ENCODE peak calls at places on chromosome 15, in ten cellular contexts. O is AG04450, J is transverse colon, L is lower lobe of right lung, Z is HCT116, E is A549, D is neural progenitor cell, Q is PC-9, M is endodermal cell, F is MM.1S. T is an unnamed sample.

GRCh38 chr15:26564354-26564753 is 208.5 kb downstream of the GABRB3 start:
- DNase-seq in J (no peak), L (no peak), Z (no peak), Q (no peak), E (no peak), F (no peak), O (no peak), M (no peak), D (no peak), T (no peak)

GRCh38 chr15:69996842-69997478 is 100.8 kb downstream of the TLE3 start:
- DNase-seq in Q (peak; percentile 35), L (no peak), M (no peak), F (no peak), J (peak; percentile 82), D (no peak), E (no peak), O (no peak), Z (no peak), T (no peak)

GRCh38 chr15:99437315-99438221 is 128.2 kb upstream of the MEF2A start:
- DNase-seq in Q (no peak), E (no peak), L (no peak), Z (no peak), O (no peak), M (peak; percentile 49), F (no peak), D (no peak), J (no peak), T (no peak)

GRCh38 chr15:101176625-101177024 is 75.2 kb downstream of the CHSY1 start:
- DNase-seq in L (no peak), E (no peak), M (no peak), F (no peak), Z (no peak), D (no peak), Q (no peak), J (no peak), O (no peak), T (no peak)

GRCh38 chr15:100186366-100186765 is 155.4 kb downstream of the ADAMTS17 start:
- DNase-seq in F (no peak), L (no peak), D (no peak), J (no peak), Q (no peak), M (peak; percentile 27), Z (no peak), E (no peak), O (no peak), T (no peak)

GRCh38 chr15:31259562-31260252 is 66.9 kb upstream of the KLF13 start:
- DNase-seq in L (no peak), E (no peak), D (no peak), M (no peak), J (peak; percentile 3), Q (no peak), O (no peak), Z (no peak), F (no peak), T (no peak)

GRCh38 chr15:81785181-81785580 is 260.6 kb downstream of the MEX3B start:
- DNase-seq in M (no peak), Q (no peak), O (no peak), J (no peak), D (peak; percentile 20), Z (no peak), E (no peak), L (no peak), F (no peak), T (no peak)

GRCh38 chr15:63466378-63467192 is 37.8 kb upstream of the USP3 start:
- DNase-seq in E (peak; percentile 91), Z (peak; percentile 74), L (no peak), J (no peak), M (peak; percentile 85), D (peak; percentile 80), O (peak; percentile 30), Q (peak; percentile 39), F (peak; percentile 81), T (peak; percentile 83)

GRCh38 chr15:71701808-71702207 is 108.5 kb upstream of the NR2E3 start:
- DNase-seq in Z (no peak), M (no peak), O (no peak), Q (no peak), J (no peak), F (no peak), L (no peak), E (no peak), D (no peak), T (no peak)

GRCh38 chr15:71697999-71698398 is 112.4 kb upstream of the NR2E3 start:
- DNase-seq in D (no peak), J (no peak), Q (no peak), L (no peak), O (no peak), Z (no peak), E (no peak), M (no peak), F (no peak), T (no peak)

GRCh38 chr15:71697236-71697635 is 113.1 kb upstream of the NR2E3 start:
- DNase-seq in Q (no peak), Z (no peak), M (no peak), D (no peak), F (no peak), L (no peak), E (no peak), J (no peak), O (no peak), T (no peak)

GRCh38 chr15:71699977-71700376 is 110.4 kb upstream of the NR2E3 start:
- DNase-seq in E (no peak), D (no peak), L (no peak), O (no peak), Z (no peak), J (no peak), F (no peak), Q (no peak), M (no peak), T (no peak)

GRCh38 chr15:71698752-71699151 is 111.6 kb upstream of the NR2E3 start:
- DNase-seq in L (no peak), D (no peak), O (no peak), M (no peak), E (no peak), Z (no peak), F (no peak), Q (no peak), J (no peak), T (no peak)
- H3K27ac ChIP-seq in L (no peak overlapping the region), D (no peak overlapping the region), O (no peak overlapping the region), M (no peak overlapping the region), E (no peak overlapping the region), Z (no peak overlapping the region), F (no peak overlapping the region), Q (no peak overlapping the region), J (no peak overlapping the region), T (no peak overlapping the region)

DNA sequence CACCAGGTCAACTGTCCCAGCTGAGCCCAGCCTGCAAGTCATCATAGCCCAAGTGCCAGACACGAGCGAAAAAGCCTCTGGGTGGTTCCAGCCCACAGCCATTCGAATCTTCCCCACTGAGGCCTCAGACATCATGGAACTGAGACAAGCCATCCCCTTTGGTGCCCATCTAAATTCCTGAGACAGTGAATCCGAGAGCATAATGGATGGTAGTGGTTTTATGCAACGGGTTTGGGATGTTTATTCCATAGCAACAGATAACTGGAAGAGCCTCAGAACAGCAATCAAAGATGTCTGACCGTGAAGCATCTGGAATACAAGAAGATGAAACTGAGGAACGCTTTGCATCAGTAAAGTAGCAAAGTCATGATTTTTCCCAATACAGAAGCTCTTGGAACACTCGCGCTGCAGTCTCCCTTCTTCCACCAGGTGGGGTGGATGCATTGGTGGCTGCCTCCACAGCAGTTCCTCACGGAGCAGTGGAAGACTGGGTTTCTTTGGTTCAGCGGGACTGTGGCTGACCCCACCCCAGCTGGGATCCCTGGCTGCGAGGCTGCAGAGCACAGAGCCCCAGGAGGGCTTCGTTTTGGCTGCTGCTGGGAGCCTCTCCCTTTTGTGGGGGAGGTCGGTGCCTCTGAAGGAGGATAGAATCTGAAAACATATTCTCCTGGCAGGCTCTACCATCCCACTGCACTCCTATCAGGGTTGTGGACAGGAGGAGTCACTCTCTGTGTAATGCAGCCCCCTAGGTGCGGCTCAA is 26.4 kb upstream of the PDE8A start:
- DNase-seq in Z (peak; percentile 67), L (peak; percentile 78), E (peak; percentile 92), Q (peak; percentile 54), J (peak; percentile 78), D (peak; percentile 70), O (peak; percentile 52), F (no peak), M (peak; percentile 90), T (peak; percentile 74)
- TF ChIP-seq CTCF in Z (peak; percentile 69), L (peak; percentile 91), E (peak; percentile 90), Q (peak; percentile 76), J (peak; percentile 86), D (peak; percentile 72), O (peak; percentile 94), F (peak; percentile 27), M (peak; percentile 90), T (peak; percentile 89)

GRCh38 chr15:55990516-55990915 is 2.9 kb downstream of the NEDD4 start:
- DNase-seq in L (no peak), E (no peak), F (no peak), O (no peak), Z (no peak), M (no peak), Q (no peak), J (no peak), D (no peak), T (no peak)

GRCh38 chr15:55992769-55993110 is 672 bp downstream of the NEDD4 start:
- DNase-seq in F (no peak), J (no peak), E (no peak), O (peak; percentile 13), L (no peak), Z (no peak), D (no peak), M (no peak), Q (no peak), T (no peak)

GRCh38 chr15:55990986-55991385 is 2.4 kb downstream of the NEDD4 start:
- DNase-seq in F (no peak), E (no peak), J (no peak), O (no peak), Q (no peak), M (no peak), L (no peak), D (no peak), Z (no peak), T (no peak)

GRCh38 chr15:55993111-55993803 is at the start of gene NEDD4:
- DNase-seq in D (peak; percentile 90), Z (peak; percentile 47), L (peak; percentile 90), Q (peak; percentile 52), O (peak; percentile 61), F (peak; percentile 81), M (peak; percentile 92), J (peak; percentile 82), E (peak; percentile 85), T (peak; percentile 83)

DNA sequence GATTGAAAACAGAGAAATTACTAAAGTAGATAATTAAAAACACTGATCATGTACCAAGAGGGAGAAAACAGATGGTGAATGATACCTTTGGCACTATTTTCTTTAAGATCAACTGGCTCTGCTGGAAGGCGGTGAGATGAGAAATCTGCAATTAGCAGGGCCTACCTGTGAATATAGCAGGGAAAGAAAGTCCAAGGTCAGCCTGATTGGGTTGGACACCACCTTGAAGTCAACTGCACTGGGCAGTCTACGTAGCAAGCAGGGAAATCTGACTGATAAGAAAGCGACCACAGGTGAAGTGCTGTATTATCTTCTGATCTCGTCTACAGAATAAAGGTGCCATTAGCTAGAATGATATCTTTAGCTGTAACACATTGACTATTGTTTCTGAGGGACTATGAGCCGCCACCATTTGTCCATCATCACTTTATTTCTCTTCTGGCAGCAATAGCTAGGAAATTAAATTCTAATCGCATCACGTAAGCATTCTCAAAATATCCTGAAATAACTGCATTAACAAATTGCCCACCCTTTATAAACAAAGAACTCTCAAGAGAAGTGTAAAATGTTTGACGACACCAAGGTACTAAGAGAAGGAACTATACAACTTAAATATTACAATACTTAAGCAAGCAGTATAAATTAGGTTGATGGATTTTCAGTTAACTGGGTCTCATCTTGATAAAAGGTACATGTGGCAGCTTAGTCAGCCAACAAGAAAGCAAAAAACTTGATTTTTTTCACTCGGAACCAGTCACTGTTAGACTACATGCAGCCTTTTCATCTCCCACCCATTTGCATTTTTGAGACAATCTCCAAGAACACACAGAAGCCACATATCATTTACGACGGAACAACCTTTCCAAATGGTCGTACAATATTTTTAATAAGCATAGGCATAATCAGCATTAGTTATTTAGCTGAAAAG is 1.3 kb downstream of the NEDD4 start:
- DNase-seq in F (no peak), M (no peak), Z (no peak), O (no peak), D (no peak), Q (no peak), L (no peak), E (no peak), J (no peak), T (no peak)
- H3K27ac ChIP-seq in F (no peak overlapping the region), M (no peak overlapping the region), Z (no peak overlapping the region), O (no peak overlapping the region), D (no peak overlapping the region), Q (no peak overlapping the region), L (peak overlapping the region; percentile 90), E (peak overlapping the region; percentile 92), J (peak overlapping the region; percentile 93), T (no peak overlapping the region)

GRCh38 chr15:50148362-50148963 is 29.4 kb upstream of the ATP8B4 start:
- DNase-seq in Q (peak; percentile 60), J (peak; percentile 52), D (peak; percentile 88), E (no peak), M (peak; percentile 88), Z (peak; percentile 81), F (no peak), O (peak; percentile 37), L (no peak), T (peak; percentile 25)
- TF ChIP-seq CTCF in Q (peak; percentile 47), J (peak; percentile 57), D (peak; percentile 62), E (peak; percentile 96), M (peak; percentile 83), Z (peak; percentile 81), F (peak; percentile 11), O (peak; percentile 77), L (peak; percentile 25), T (peak; percentile 84)

T was measured in RWPE1.